ENCODE peak calls at places on chromosomes 11 and 22, in six cellular contexts. One of them, this sample, is unnamed.

GRCh38 chr11:62558669-62559068 is 12.1 kb upstream of the AHNAK start:
- DNase-seq in Caco-2: no peak
- DNase-seq in psoas muscle: no peak
- DNase-seq in Panc1: no peak
- DNase-seq in tibial artery: no peak
- DNase-seq in GM23248: no peak
- DNase-seq in this sample: no peak

GRCh38 chr22:20803696-20804324 is 29.9 kb downstream of the SERPIND1 start:
- DNase-seq in Caco-2: peak; percentile 71
- DNase-seq in psoas muscle: peak; percentile 19
- DNase-seq in Panc1: no peak
- DNase-seq in tibial artery: no peak
- DNase-seq in GM23248: peak; percentile 47
- DNase-seq in this sample: no peak

GRCh38 chr22:24315367-24315781 is 44.7 kb downstream of the SPECC1L start:
- DNase-seq in Caco-2: no peak
- DNase-seq in psoas muscle: no peak
- DNase-seq in Panc1: no peak
- DNase-seq in tibial artery: no peak
- DNase-seq in GM23248: no peak
- DNase-seq in this sample: no peak

GRCh38 chr22:42275176-42275575 is 4.7 kb upstream of the TCF20 start:
- DNase-seq in Caco-2: no peak
- DNase-seq in psoas muscle: no peak
- DNase-seq in Panc1: no peak
- DNase-seq in tibial artery: no peak
- DNase-seq in GM23248: no peak
- DNase-seq in this sample: no peak

GRCh38 chr11:37089439-37089838 is 491.4 kb upstream of the RAG2 start:
- DNase-seq in Caco-2: no peak
- DNase-seq in psoas muscle: no peak
- DNase-seq in Panc1: no peak
- DNase-seq in tibial artery: no peak
- DNase-seq in GM23248: no peak
- DNase-seq in this sample: no peak

GRCh38 chr11:71235719-71236118 is 16.7 kb downstream of the SHANK2 start:
- DNase-seq in Caco-2: no peak
- DNase-seq in psoas muscle: no peak
- DNase-seq in Panc1: no peak
- DNase-seq in tibial artery: no peak
- DNase-seq in GM23248: no peak
- DNase-seq in this sample: no peak

GRCh38 chr11:9028591-9028990 is 24.8 kb upstream of the NRIP3 start:
- DNase-seq in Caco-2: no peak
- DNase-seq in psoas muscle: no peak
- DNase-seq in Panc1: no peak
- DNase-seq in tibial artery: no peak
- DNase-seq in GM23248: no peak
- DNase-seq in this sample: no peak

GRCh38 chr11:126140932-126141291 is 70.5 kb downstream of the RPUSD4 start:
- DNase-seq in Caco-2: no peak
- DNase-seq in psoas muscle: no peak
- DNase-seq in Panc1: no peak
- DNase-seq in tibial artery: peak; percentile 73
- DNase-seq in GM23248: peak; percentile 70
- DNase-seq in this sample: peak; percentile 59

GRCh38 chr11:1203505-1204271 is 19.2 kb upstream of the MUC5B start:
- DNase-seq in Caco-2: no peak
- DNase-seq in psoas muscle: peak; percentile 10
- DNase-seq in Panc1: no peak
- DNase-seq in tibial artery: peak; percentile 12
- DNase-seq in GM23248: no peak
- DNase-seq in this sample: peak; percentile 65

GRCh38 chr22:25131198-25131887 is 68.3 kb upstream of the CRYBB3 start:
- DNase-seq in Caco-2: no peak
- DNase-seq in psoas muscle: no peak
- DNase-seq in Panc1: no peak
- DNase-seq in tibial artery: no peak
- DNase-seq in GM23248: no peak
- DNase-seq in this sample: peak; percentile 65

GRCh38 chr22:32991353-32992115 is 66.6 kb downstream of the SYN3 start:
- DNase-seq in Caco-2: no peak
- DNase-seq in psoas muscle: peak; percentile 79
- DNase-seq in Panc1: no peak
- DNase-seq in tibial artery: peak; percentile 79
- DNase-seq in GM23248: peak; percentile 53
- DNase-seq in this sample: no peak

GRCh38 chr11:94305146-94305545 is 766 bp downstream of the IZUMO1R start:
- DNase-seq in Caco-2: no peak
- DNase-seq in psoas muscle: no peak
- DNase-seq in Panc1: no peak
- DNase-seq in tibial artery: no peak
- DNase-seq in GM23248: peak; percentile 43
- DNase-seq in this sample: no peak

GRCh38 chr11:122344281-122344680 is 228.3 kb upstream of the BLID start:
- DNase-seq in Caco-2: no peak
- DNase-seq in psoas muscle: no peak
- DNase-seq in Panc1: no peak
- DNase-seq in tibial artery: no peak
- DNase-seq in GM23248: peak; percentile 83
- DNase-seq in this sample: no peak

GRCh38 chr22:25390297-25391240 is 171.1 kb downstream of the CRYBB2 start:
- DNase-seq in Caco-2: no peak
- DNase-seq in psoas muscle: no peak
- DNase-seq in Panc1: no peak
- DNase-seq in tibial artery: no peak
- DNase-seq in GM23248: no peak
- DNase-seq in this sample: no peak

GRCh38 chr11:122649133-122649532 is 6.4 kb upstream of the UBASH3B start:
- DNase-seq in Caco-2: no peak
- DNase-seq in psoas muscle: no peak
- DNase-seq in Panc1: no peak
- DNase-seq in tibial artery: no peak
- DNase-seq in GM23248: peak; percentile 89
- DNase-seq in this sample: no peak

GRCh38 chr11:134261626-134262488 is 8.5 kb downstream of the ACAD8 start:
- DNase-seq in Caco-2: peak; percentile 72
- DNase-seq in psoas muscle: no peak
- DNase-seq in Panc1: no peak
- DNase-seq in tibial artery: no peak
- DNase-seq in GM23248: peak; percentile 49
- DNase-seq in this sample: no peak

GRCh38 chr11:1573847-1574255 is 1.8 kb upstream of the DUSP8 start:
- DNase-seq in Caco-2: peak; percentile 46
- DNase-seq in psoas muscle: no peak
- DNase-seq in Panc1: peak; percentile 55
- DNase-seq in tibial artery: peak; percentile 22
- DNase-seq in GM23248: no peak
- DNase-seq in this sample: peak; percentile 89

GRCh38 chr11:94730153-94730552 is 38.0 kb upstream of the AMOTL1 start:
- DNase-seq in Caco-2: no peak
- DNase-seq in psoas muscle: no peak
- DNase-seq in Panc1: no peak
- DNase-seq in tibial artery: no peak
- DNase-seq in GM23248: peak; percentile 53
- DNase-seq in this sample: no peak

GRCh38 chr22:46054091-46054877 is 77.3 kb upstream of the WNT7B start:
- DNase-seq in Caco-2: no peak
- DNase-seq in psoas muscle: peak; percentile 75
- DNase-seq in Panc1: no peak
- DNase-seq in tibial artery: peak; percentile 67
- DNase-seq in GM23248: peak; percentile 89
- DNase-seq in this sample: peak; percentile 77

GRCh38 chr22:19886605-19887250 is 32.1 kb upstream of the GNB1L start:
- DNase-seq in Caco-2: no peak
- DNase-seq in psoas muscle: peak; percentile 25
- DNase-seq in Panc1: no peak
- DNase-seq in tibial artery: no peak
- DNase-seq in GM23248: peak; percentile 93
- DNase-seq in this sample: peak; percentile 26

GRCh38 chr22:50525991-50526848 is 822 bp upstream of the SCO2 start:
- DNase-seq in Caco-2: peak; percentile 83
- DNase-seq in psoas muscle: peak; percentile 82
- DNase-seq in Panc1: no peak
- DNase-seq in tibial artery: peak; percentile 70
- DNase-seq in GM23248: peak; percentile 79
- DNase-seq in this sample: peak; percentile 91

GRCh38 chr22:27476729-27477128 is 324.8 kb downstream of the MN1 start:
- DNase-seq in Caco-2: no peak
- DNase-seq in psoas muscle: no peak
- DNase-seq in Panc1: no peak
- DNase-seq in tibial artery: no peak
- DNase-seq in GM23248: peak; percentile 94
- DNase-seq in this sample: no peak

GRCh38 chr11:83520849-83521248 is 234.7 kb upstream of the CCDC90B start:
- DNase-seq in Caco-2: no peak
- DNase-seq in psoas muscle: no peak
- DNase-seq in Panc1: no peak
- DNase-seq in tibial artery: no peak
- DNase-seq in GM23248: no peak
- DNase-seq in this sample: no peak

GRCh38 chr11:108588287-108588686 is 5.3 kb downstream of the EXPH5 start:
- DNase-seq in Caco-2: no peak
- DNase-seq in psoas muscle: no peak
- DNase-seq in Panc1: no peak
- DNase-seq in tibial artery: no peak
- DNase-seq in GM23248: no peak
- DNase-seq in this sample: no peak

GRCh38 chr11:82858556-82859091 is 41.6 kb downstream of the PRCP start:
- DNase-seq in Caco-2: no peak
- DNase-seq in psoas muscle: no peak
- DNase-seq in Panc1: peak; percentile 69
- DNase-seq in tibial artery: no peak
- DNase-seq in GM23248: peak; percentile 56
- DNase-seq in this sample: no peak

GRCh38 chr11:45805305-45806071 is 539 bp downstream of the SLC35C1 start:
- DNase-seq in Caco-2: peak; percentile 74
- DNase-seq in psoas muscle: peak; percentile 36
- DNase-seq in Panc1: no peak
- DNase-seq in tibial artery: peak; percentile 44
- DNase-seq in GM23248: peak; percentile 92
- DNase-seq in this sample: peak; percentile 58
- H3K4me3 ChIP-seq in Caco-2: peak overlapping the region; percentile 96
- H3K4me3 ChIP-seq in psoas muscle: peak overlapping the region; percentile 94
- H3K4me3 ChIP-seq in Panc1: peak overlapping the region; percentile 91
- H3K4me3 ChIP-seq in tibial artery: peak overlapping the region; percentile 91
- H3K4me3 ChIP-seq in GM23248: peak overlapping the region; percentile 94
- H3K4me3 ChIP-seq in this sample: peak overlapping the region; percentile 65

DNA sequence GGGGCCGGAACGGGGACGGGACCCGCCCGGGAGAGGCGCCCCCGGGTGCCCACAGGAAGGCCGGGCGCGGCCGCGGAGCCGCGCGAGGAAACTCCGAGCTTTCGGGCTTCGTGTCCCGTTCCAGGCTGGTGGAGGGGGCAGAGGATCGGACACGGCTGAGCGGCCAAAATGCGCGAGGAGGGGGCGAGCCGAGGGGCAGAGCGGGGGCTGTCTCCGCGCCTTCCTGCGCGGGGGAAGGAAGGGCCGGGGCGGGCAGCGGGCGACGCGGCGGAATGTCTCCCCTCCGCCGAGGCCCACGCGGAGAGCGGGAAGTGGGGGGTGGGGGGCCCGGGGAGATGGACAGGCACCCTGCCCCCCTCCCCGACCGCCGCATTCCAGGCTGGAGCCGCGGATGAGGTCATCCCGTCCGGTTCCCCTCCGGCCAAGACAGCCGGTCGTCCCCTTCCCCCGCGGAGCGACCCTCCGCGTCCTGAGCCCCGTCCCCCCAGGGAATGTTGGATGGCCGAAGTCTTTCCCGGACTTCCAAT is 465 bp downstream of the CDC42EP1 start:
- DNase-seq in Caco-2: peak; percentile 60
- DNase-seq in psoas muscle: peak; percentile 64
- DNase-seq in Panc1: no peak
- DNase-seq in tibial artery: no peak
- DNase-seq in GM23248: peak; percentile 67
- DNase-seq in this sample: peak; percentile 70
- H3K4me1 ChIP-seq in Caco-2: peaks cover 50% of the 10 kb centered on the region
- H3K4me1 ChIP-seq in psoas muscle: peaks cover 23% of the 10 kb centered on the region
- H3K4me1 ChIP-seq in Panc1: peaks cover 33% of the 10 kb centered on the region
- H3K4me1 ChIP-seq in tibial artery: peaks cover 52% of the 10 kb centered on the region
- H3K4me1 ChIP-seq in GM23248: peaks cover 35% of the 10 kb centered on the region
- H3K4me1 ChIP-seq in this sample: peaks cover 47% of the 10 kb centered on the region

DNA sequence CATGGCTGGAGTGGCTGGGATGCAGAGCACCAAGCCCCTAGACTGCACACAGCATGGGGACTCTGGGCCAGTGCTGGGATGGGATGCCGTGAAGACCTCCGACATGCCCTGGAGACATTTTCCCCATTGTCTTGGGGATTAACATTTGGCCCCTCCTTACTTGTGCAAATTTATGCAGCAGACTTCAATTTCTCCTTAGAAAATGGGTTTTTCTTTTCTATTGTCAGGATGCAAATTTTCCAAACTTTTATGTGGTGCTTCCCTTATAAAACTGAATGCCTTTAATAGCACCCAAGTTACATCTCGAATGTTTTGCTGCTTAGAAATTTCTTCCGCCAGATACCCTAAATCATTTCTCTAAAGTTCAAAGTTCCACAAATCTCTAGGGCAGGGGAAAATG is 29.2 kb downstream of the RSF1 start:
- DNase-seq in Caco-2: no peak
- DNase-seq in psoas muscle: no peak
- DNase-seq in Panc1: no peak
- DNase-seq in tibial artery: no peak
- DNase-seq in GM23248: no peak
- DNase-seq in this sample: no peak
- H3K9me3 ChIP-seq in Caco-2: peaks cover 27% of the 10 kb centered on the region
- H3K9me3 ChIP-seq in psoas muscle: no peaks in the 10 kb centered on the region
- H3K9me3 ChIP-seq in Panc1: no peaks in the 10 kb centered on the region
- H3K9me3 ChIP-seq in tibial artery: no peaks in the 10 kb centered on the region
- H3K9me3 ChIP-seq in GM23248: no peaks in the 10 kb centered on the region
- H3K9me3 ChIP-seq in this sample: peaks cover 3% of the 10 kb centered on the region

GRCh38 chr22:36863281-36863680 is 2.5 kb downstream of the NCF4 start:
- DNase-seq in Caco-2: no peak
- DNase-seq in psoas muscle: no peak
- DNase-seq in Panc1: no peak
- DNase-seq in tibial artery: no peak
- DNase-seq in GM23248: no peak
- DNase-seq in this sample: no peak
- H3K4me3 ChIP-seq in Caco-2: no peak overlapping the region
- H3K4me3 ChIP-seq in psoas muscle: no peak overlapping the region
- H3K4me3 ChIP-seq in Panc1: no peak overlapping the region
- H3K4me3 ChIP-seq in tibial artery: no peak overlapping the region
- H3K4me3 ChIP-seq in GM23248: no peak overlapping the region
- H3K4me3 ChIP-seq in this sample: no peak overlapping the region